ENCODE peak calls at places on chromosome 3, in five cellular contexts. X, T, U, N and K are unnamed samples.

GRCh38 chr3:172751188-172751571 is 654 bp downstream of the ECT2 start:
- DNase-seq in U (peak), N (no peak), T (no peak), X (no peak), K (peak)

GRCh38 chr3:182618085-182618732 is 175.1 kb upstream of the ATP11B start:
- DNase-seq in X (no peak), U (no peak), T (peak), N (no peak), K (peak)

GRCh38 chr3:181609156-181609767 is 102.5 kb upstream of the SOX2 start:
- DNase-seq in U (no peak), T (no peak), X (no peak), N (no peak), K (no peak)

GRCh38 chr3:120450261-120450913 is 405 bp downstream of the FSTL1 start:
- DNase-seq in U (no peak), T (no peak), X (peak), N (no peak), K (peak)

GRCh38 chr3:38112378-38112761 is 24.6 kb downstream of the ACAA1 start:
- DNase-seq in T (no peak), U (no peak), N (no peak), X (no peak), K (no peak)

GRCh38 chr3:105746226-105746996 is 122.4 kb downstream of the CBLB start:
- DNase-seq in U (no peak), N (no peak), X (peak), T (peak), K (peak)

GRCh38 chr3:160808838-160809237 is 52.8 kb downstream of the PPM1L start:
- DNase-seq in N (no peak), U (no peak), T (no peak), X (no peak), K (no peak)

GRCh38 chr3:80785475-80785874 is 976.0 kb downstream of the GBE1 start:
- DNase-seq in T (peak), N (no peak), X (no peak), U (no peak), K (peak)

GRCh38 chr3:13046569-13047279 is 26.5 kb downstream of the IQSEC1 start:
- DNase-seq in T (no peak), N (no peak), U (no peak), X (no peak), K (no peak)

GRCh38 chr3:12733566-12733965 is 25.5 kb downstream of the TMEM40 start:
- DNase-seq in N (no peak), U (no peak), X (no peak), T (no peak), K (no peak)

GRCh38 chr3:138338816-138339215 is 9.2 kb upstream of the NME9 start:
- DNase-seq in U (no peak), T (no peak), X (no peak), N (no peak), K (no peak)

GRCh38 chr3:197003461-197004385 is 25.9 kb downstream of the MELTF start:
- DNase-seq in T (no peak), U (no peak), X (no peak), N (no peak), K (no peak)

GRCh38 chr3:193851941-193852674 is 259.1 kb downstream of the OPA1 start:
- DNase-seq in U (no peak), T (no peak), X (no peak), N (no peak), K (peak)

GRCh38 chr3:133944641-133945441 is 49.2 kb upstream of the RAB6B start:
- DNase-seq in N (no peak), U (no peak), T (no peak), X (no peak), K (peak)

GRCh38 chr3:63961891-63962290 is 49.7 kb upstream of the SCAANT1 start:
- DNase-seq in N (no peak), U (peak), T (peak), X (peak), K (peak)

GRCh38 chr3:117011687-117012250 is 302.2 kb downstream of the TUSC7 start:
- DNase-seq in N (no peak), U (no peak), X (no peak), T (no peak), K (no peak)

GRCh38 chr3:127791221-127791913 is 30.9 kb downstream of the MGLL start:
- DNase-seq in U (peak), N (peak), X (no peak), T (no peak), K (no peak)

GRCh38 chr3:130748981-130749380 is 2.4 kb upstream of the PIK3R4 start:
- DNase-seq in X (no peak), U (no peak), T (no peak), N (no peak), K (no peak)

GRCh38 chr3:100024520-100025303 is 89.6 kb downstream of the FILIP1L start:
- DNase-seq in T (peak), X (no peak), N (no peak), U (no peak), K (no peak)

GRCh38 chr3:123067689-123068226 is 933 bp downstream of the PDIA5 start:
- DNase-seq in T (no peak), U (no peak), N (no peak), X (peak), K (peak)

GRCh38 chr3:114411292-114411691 is 117.5 kb downstream of the TIGIT start:
- DNase-seq in T (no peak), N (no peak), U (no peak), X (no peak), K (peak)

GRCh38 chr3:195169011-195169410 is 101.9 kb downstream of the XXYLT1 start:
- DNase-seq in U (no peak), X (no peak), T (no peak), N (no peak), K (no peak)

GRCh38 chr3:45258317-45258716 is 32.2 kb upstream of the TMEM158 start:
- DNase-seq in X (no peak), T (no peak), U (no peak), N (no peak), K (no peak)

GRCh38 chr3:135304378-135304777 is 509.3 kb downstream of the EPHB1 start:
- DNase-seq in U (no peak), T (no peak), N (no peak), X (no peak), K (no peak)

GRCh38 chr3:142904639-142905441 is 16.0 kb upstream of the PCOLCE2 start:
- DNase-seq in U (no peak), X (no peak), T (peak), N (no peak), K (no peak)

GRCh38 chr3:18657858-18658820 is 233.0 kb upstream of the SATB1 start:
- DNase-seq in U (no peak), N (no peak), X (no peak), T (no peak), K (no peak)

GRCh38 chr3:24318668-24319287 is 175.9 kb downstream of the THRB start:
- DNase-seq in T (peak), X (peak), U (no peak), N (no peak), K (no peak)

GRCh38 chr3:195008816-195009215 is 262.1 kb downstream of the XXYLT1 start:
- DNase-seq in U (no peak), N (no peak), X (no peak), T (no peak), K (no peak)

GRCh38 chr3:120931593-120931992 is 23.6 kb downstream of the STXBP5L start:
- DNase-seq in N (no peak), X (no peak), U (no peak), T (no peak), K (no peak)

GRCh38 chr3:59244343-59244742 is 194.5 kb upstream of the CFAP20DC start:
- DNase-seq in T (no peak), N (no peak), U (no peak), X (no peak), K (no peak)

GRCh38 chr3:8595252-8595934 is 49.2 kb downstream of the SSUH2 start:
- DNase-seq in U (no peak), T (no peak), N (no peak), X (no peak), K (no peak)

GRCh38 chr3:112642912-112643506 is 2.1 kb upstream of the CCDC80 start:
- DNase-seq in T (peak), X (peak), U (peak), N (peak), K (peak)

GRCh38 chr3:177448987-177449975 is 252.0 kb upstream of the TBL1XR1 start:
- DNase-seq in N (peak), T (peak), X (no peak), U (no peak), K (no peak)

DNA sequence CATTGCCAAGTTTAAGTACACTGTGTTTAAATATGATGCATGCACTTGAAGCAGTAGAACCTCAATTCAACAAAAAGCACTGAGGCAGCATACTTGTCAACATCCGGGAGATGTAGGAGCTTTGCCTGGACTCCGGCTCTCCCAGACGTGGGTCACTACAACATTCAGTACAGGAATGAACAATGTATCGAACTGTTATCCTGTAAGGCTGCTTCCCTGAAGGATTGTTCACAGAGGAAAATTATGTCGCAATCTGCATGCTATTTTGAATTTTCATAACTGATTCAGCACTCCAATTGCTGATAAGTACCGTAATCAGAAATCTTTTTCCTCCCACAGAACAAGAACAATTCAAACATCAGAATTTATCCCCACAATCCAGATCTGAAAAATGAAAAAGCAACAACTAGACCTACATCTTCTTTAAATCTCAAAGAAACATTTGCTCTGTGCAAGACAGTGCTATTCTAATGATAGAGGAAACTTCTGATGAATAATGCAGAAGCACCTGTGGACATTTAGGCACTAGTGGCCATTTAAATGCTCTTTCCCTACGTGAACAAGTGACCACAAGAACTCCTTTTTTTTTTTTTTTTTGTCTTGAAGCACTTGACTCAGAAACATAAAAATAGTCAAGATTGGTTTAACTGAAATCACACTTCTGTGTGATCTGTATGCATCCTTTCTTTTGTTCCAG is 113.4 kb downstream of the PLCH1 start:
- DNase-seq in U (no peak), N (no peak), T (no peak), X (no peak), K (no peak)
- TF ChIP-seq MYC in U (no peak), N (no peak), T (no peak), X (no peak), K (no peak)

GRCh38 chr3:155135003-155135402 is 54.9 kb downstream of the MME start:
- DNase-seq in U (no peak), T (no peak), N (no peak), X (no peak), K (no peak)
- H3K27ac ChIP-seq in U (no peak), T (no peak), N (no peak), X (no peak), K (no peak)

DNA sequence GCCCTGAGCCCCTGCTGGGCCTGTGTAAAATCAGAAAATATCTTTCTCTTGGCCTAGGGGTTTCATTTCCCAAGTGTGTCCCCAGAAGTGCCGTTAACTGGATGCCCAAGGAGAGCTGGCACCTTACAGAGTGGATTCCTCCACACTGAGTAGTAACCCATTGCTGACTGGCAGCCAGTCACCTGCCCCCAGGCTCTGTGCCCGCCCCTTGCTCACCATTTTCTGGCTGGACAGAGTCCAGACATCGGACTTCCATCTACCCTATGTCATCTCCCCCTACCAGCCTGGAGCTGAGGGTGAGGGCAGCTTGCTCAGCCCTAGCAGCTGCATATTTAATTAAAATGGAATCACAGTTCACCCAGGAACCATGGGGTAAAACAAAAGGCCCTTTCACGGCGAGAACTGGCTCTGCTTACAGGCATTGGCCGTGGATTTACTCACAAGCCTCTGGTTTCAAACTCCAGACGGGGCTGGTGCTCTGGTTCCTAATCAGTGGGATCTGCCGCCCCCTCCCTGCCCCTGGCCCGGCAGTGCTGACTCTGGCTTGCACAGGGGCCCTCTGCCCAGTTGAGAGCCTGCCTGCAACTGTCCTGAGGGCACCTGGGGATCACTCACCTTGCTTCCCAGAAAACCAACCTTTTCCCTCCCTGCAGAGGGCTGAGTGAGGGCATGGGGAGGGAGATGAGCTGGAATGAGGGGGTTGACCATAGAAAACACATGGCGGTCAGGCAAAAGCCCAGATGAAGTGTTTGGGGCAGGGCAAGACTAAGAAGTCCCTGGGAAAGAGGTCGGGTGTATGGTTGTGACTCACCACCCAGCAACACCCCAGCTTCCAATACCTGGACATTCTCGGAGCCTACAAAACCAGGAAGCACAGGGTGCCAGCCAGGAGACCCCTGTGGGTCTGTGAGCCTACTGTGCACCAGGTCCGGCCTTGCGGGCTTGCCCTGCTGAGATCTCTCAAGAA is 95.1 kb upstream of the ATP2B2 start:
- DNase-seq in X (no peak), T (no peak), U (no peak), N (no peak), K (no peak)
- TF ChIP-seq MYC in X (no peak), T (no peak), U (no peak), N (no peak), K (no peak)

GRCh38 chr3:15309662-15310335 is 22.6 kb downstream of the SH3BP5 start:
- DNase-seq in T (no peak), X (no peak), U (no peak), N (no peak), K (peak)
- H3K27ac ChIP-seq in T (no peak), X (peak), U (peak), N (peak), K (peak)

GRCh38 chr3:27963519-27963918 is 241.4 kb upstream of the EOMES start:
- DNase-seq in U (no peak), N (no peak), X (no peak), T (no peak), K (no peak)

DNA sequence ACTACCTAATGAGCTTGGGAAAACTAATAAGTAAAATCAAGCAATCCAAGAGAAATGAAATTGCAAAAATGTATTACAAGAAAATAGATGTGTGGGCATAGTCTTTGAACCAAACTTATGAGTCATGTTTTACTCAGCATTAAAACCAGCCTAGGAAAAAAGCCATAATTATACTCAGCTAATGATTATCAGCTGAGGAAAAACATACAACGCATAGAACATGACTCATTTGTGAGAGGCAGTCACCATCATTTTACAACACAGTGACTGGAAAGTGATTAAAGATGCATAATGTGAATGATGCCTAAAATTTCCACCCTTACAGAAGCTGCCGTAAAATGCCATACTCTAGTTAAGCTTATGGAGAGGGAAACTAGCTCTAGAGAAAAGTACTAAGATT is 238.0 kb upstream of the EOMES start:
- DNase-seq in X (no peak), U (no peak), T (no peak), N (no peak), K (no peak)
- TF ChIP-seq MYC in X (no peak), U (no peak), T (no peak), N (no peak), K (no peak)

DNA sequence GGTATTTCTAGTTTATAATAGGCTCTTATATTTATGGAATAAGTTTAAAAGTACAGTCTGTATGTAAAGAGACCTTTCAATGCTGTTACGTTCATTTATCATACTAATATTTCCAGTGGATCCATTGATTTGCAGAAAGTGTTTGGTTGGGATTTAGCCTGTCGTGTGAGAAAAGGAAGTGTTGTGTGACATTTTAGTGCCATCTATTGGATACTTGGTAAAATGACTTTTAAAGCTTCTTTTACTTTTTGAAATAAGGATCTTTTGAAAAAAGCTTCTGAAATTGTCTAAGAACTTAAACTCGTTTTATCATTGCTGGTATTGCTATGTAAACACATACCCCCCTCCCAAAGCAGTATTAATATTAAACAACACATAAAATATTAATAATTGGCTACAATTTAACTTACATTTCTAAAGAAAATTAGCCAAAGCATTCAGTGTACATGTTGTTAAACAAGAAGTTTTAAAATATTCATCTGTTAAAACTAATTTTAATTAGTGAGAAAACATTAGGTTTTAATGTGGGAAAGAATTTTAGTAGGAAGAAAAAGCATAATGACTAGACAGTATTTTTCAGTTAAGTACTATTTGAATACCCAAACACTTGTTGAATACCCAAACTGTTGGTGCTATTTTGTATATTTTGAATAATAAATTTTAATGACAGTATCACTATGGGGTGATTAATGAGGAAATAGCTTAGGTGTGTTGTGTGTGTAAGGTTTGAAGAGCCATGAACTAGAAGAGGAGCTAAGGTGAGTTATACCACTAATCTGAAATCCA is 4.9 kb upstream of the EBLN2 start:
- DNase-seq in T (peak), U (no peak), N (no peak), X (peak), K (peak)
- H3K27ac ChIP-seq in T (peak), U (no peak), N (no peak), X (no peak), K (no peak)